ENCODE peak calls at places on chromosomes 3 and 15, in five cellular contexts. T is cardiac fibroblast, I is dorsolateral prefrontal cortex, C is mammary epithelial cell, F is AG04450. K is an unnamed sample.

GRCh38 chr15:72099155-72099554 is 18.8 kb downstream of the MYO9A start:
- DNase-seq in T (no peak), I (no peak), F (no peak), C (no peak), K (no peak)

GRCh38 chr3:63151893-63152292 is 126.2 kb upstream of the SYNPR start:
- DNase-seq in T (no peak), F (no peak), C (no peak), I (no peak), K (no peak)

GRCh38 chr15:52208306-52208946 is 17.2 kb upstream of the GNB5 start:
- DNase-seq in F (peak), C (peak), I (no peak), T (peak), K (peak)

GRCh38 chr3:189630667-189631372 is 369 bp upstream of the TP63 start:
- DNase-seq in I (no peak), C (no peak), F (no peak), T (peak), K (no peak)

GRCh38 chr3:4821331-4821730 is 157.9 kb upstream of the BHLHE40 start:
- DNase-seq in I (no peak), C (no peak), T (no peak), F (no peak), K (no peak)

GRCh38 chr3:16179261-16179660 is 4.8 kb downstream of the GALNT15 start:
- DNase-seq in T (no peak), F (no peak), I (no peak), C (no peak), K (no peak)

GRCh38 chr3:183064475-183064874 is 34.8 kb downstream of the MCCC1 start:
- DNase-seq in F (no peak), C (no peak), I (no peak), T (no peak), K (no peak)

GRCh38 chr3:4806535-4807108 is 172.6 kb upstream of the BHLHE40 start:
- DNase-seq in T (no peak), I (no peak), C (no peak), F (no peak), K (no peak)

GRCh38 chr3:72598856-72599255 is 249.4 kb downstream of the SHQ1 start:
- DNase-seq in F (no peak), I (no peak), T (no peak), C (no peak), K (no peak)

GRCh38 chr15:101852356-101852755 is 40.4 kb downstream of the OR4F15 start:
- DNase-seq in T (no peak), I (no peak), C (no peak), F (no peak), K (no peak)

GRCh38 chr3:31567036-31567435 is 34.3 kb downstream of the STT3B start:
- DNase-seq in C (no peak), I (no peak), F (no peak), T (no peak), K (no peak)

GRCh38 chr3:143654906-143655305 is 193.4 kb downstream of the SLC9A9 start:
- DNase-seq in I (no peak), C (peak), T (peak), F (no peak), K (no peak)

GRCh38 chr3:124032351-124032880 is 40.5 kb upstream of the ROPN1 start:
- DNase-seq in I (no peak), T (peak), F (no peak), C (no peak), K (no peak)

GRCh38 chr3:51304230-51304629 is 80.9 kb upstream of the MANF start:
- DNase-seq in C (no peak), I (no peak), F (no peak), T (no peak), K (no peak)

GRCh38 chr15:87976552-87976951 is 280.0 kb downstream of the NTRK3 start:
- DNase-seq in I (no peak), T (no peak), C (no peak), F (no peak), K (no peak)

GRCh38 chr3:169777822-169778221 is 4.6 kb downstream of the MYNN start:
- DNase-seq in F (no peak), C (no peak), I (no peak), T (no peak), K (no peak)

GRCh38 chr3:147407495-147408179 is 1.3 kb upstream of the ZIC4 start:
- DNase-seq in T (no peak), I (no peak), C (no peak), F (no peak), K (no peak)

GRCh38 chr3:42979044-42979962 is at the start of gene GASK1A:
- DNase-seq in F (no peak), C (peak), I (no peak), T (peak), K (no peak)

GRCh38 chr3:69082805-69083204 is 1.9 kb upstream of the ARL6IP5 start:
- DNase-seq in C (peak), T (peak), I (no peak), F (no peak), K (peak)

GRCh38 chr3:72487078-72487765 is 361.0 kb downstream of the SHQ1 start:
- DNase-seq in C (peak), T (peak), I (no peak), F (peak), K (peak)

GRCh38 chr3:107525101-107525953 is 2.6 kb downstream of the BBX start:
- DNase-seq in C (peak), I (no peak), F (no peak), T (peak), K (no peak)

GRCh38 chr15:23823508-23823907 is 136.4 kb upstream of the NDN start:
- DNase-seq in T (no peak), F (no peak), C (no peak), I (no peak), K (no peak)

GRCh38 chr15:96345560-96346389 is 15.3 kb downstream of the NR2F2 start:
- DNase-seq in T (peak), I (no peak), C (no peak), F (no peak), K (no peak)

GRCh38 chr15:41020311-41020710 is 67.0 kb downstream of the CHAC1 start:
- DNase-seq in F (no peak), T (no peak), C (no peak), I (no peak), K (no peak)

GRCh38 chr15:75616766-75617165 is 8.8 kb downstream of the SNUPN start:
- DNase-seq in I (no peak), F (no peak), C (no peak), T (no peak), K (no peak)

GRCh38 chr3:37862712-37863551 is 1.3 kb downstream of the CTDSPL start:
- DNase-seq in C (peak), I (no peak), F (no peak), T (peak), K (no peak)

GRCh38 chr3:155465664-155466063 is 172.2 kb upstream of the STRIT1 start:
- DNase-seq in C (no peak), I (no peak), T (no peak), F (no peak), K (no peak)
- TF ChIP-seq CTCF in C (no peak), I (no peak), T (no peak), F (no peak), K (no peak)

GRCh38 chr3:171614318-171614967 is 154.2 kb upstream of the TNIK start:
- DNase-seq in F (no peak), C (peak), T (peak), I (no peak), K (no peak)
- TF ChIP-seq CTCF in F (peak), C (peak), T (peak), I (peak), K (peak)

GRCh38 chr3:131047582-131047981 is 20.9 kb downstream of the NEK11 start:
- DNase-seq in I (no peak), T (no peak), C (no peak), F (no peak), K (no peak)
- TF ChIP-seq CTCF in I (no peak), T (no peak), C (no peak), F (no peak), K (no peak)

DNA sequence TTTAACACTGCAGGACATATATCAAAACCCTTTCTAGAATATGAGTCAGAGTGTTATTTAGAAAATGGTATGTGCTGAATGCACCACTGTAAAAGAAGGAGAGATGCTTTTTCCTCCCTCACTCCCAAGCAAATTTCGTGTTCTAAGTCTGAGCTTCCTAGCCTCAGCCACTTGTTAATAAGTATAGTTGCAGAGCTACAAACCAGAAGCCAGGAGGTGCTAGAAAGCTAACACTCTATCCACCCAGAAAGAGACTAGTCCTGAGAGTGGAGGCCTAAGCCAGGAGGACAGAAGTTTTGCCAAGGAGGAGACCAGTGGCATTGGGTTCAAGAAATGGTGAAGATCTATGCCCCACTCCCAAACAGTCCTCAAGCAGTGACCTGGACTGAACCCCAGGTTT is 40.5 kb upstream of the GYG1 start:
- DNase-seq in T (peak), I (no peak), C (no peak), F (no peak), K (no peak)
- TF ChIP-seq CTCF in T (peak), I (no peak), C (peak), F (peak), K (peak)

GRCh38 chr3:65439641-65440040 is 599.1 kb downstream of the MAGI1 start:
- DNase-seq in F (peak), T (peak), I (peak), C (peak), K (peak)
- TF ChIP-seq CTCF in F (peak), T (peak), I (peak), C (peak), K (peak)

DNA sequence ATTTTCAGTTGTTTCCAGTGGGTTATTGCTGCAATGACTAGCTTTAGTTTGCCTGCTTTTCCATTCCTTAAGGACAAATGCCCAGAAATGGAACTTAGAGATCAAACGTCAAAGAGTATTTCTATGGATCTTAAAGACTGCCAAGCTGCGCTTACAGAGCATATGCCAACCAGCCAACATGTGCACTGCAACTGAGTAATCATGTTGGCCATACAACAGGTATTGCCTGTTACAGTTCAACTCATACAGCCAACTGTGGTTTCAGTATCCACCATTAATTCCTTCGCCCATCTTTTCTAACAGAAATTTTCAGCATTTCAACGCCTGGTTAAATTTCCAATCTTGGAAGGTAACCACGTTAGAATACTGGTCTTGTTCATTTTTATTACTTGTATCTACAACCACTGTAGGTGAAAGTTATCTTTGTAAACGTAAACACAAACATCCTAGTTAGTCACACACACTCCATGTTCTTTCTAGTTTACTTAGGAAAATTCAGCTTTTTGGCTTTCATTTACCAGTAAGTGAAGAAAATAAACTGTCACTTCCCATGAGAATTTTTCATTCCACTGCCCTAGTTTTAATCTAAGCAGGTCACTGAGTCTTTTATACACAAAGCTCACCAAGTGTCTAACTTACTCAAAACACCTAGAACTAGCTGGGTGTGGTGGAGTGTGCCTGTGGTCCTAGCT is 3.9 kb downstream of the RPL32 start:
- DNase-seq in F (no peak), T (no peak), I (no peak), C (no peak), K (no peak)
- TF ChIP-seq CTCF in F (no peak), T (no peak), I (no peak), C (no peak), K (no peak)

GRCh38 chr3:160545481-160545880 is 19.9 kb downstream of the KPNA4 start:
- DNase-seq in I (no peak), F (no peak), T (no peak), C (no peak), K (no peak)
- TF ChIP-seq CTCF in I (no peak), F (no peak), T (no peak), C (no peak), K (no peak)

DNA sequence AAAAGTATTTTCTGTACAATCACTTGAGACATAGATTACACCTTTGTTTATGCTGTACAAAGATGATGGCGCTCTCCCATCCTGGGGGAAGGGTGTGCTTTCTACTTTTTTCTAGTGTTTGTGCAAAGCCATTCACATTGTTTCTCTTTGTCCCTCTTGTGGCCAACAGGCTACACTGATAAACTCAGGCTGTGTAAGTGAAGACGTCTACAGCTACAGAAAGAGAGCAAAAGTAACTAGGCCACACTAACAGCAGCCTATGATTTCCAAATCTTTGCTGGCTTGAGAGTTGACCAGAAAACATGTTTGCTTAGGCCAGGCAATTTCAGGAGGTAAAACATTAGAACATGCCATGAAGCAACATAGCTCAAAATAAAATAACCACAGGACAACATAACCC is 75.1 kb downstream of the FOXB1 start:
- DNase-seq in T (peak), F (no peak), I (no peak), C (no peak), K (no peak)
- TF ChIP-seq CTCF in T (peak), F (peak), I (no peak), C (peak), K (peak)

GRCh38 chr3:117477214-117477755 is 767.7 kb downstream of the TUSC7 start:
- DNase-seq in T (no peak), C (no peak), F (no peak), I (no peak), K (no peak)
- TF ChIP-seq CTCF in T (no peak), C (no peak), F (no peak), I (no peak), K (no peak)

DNA sequence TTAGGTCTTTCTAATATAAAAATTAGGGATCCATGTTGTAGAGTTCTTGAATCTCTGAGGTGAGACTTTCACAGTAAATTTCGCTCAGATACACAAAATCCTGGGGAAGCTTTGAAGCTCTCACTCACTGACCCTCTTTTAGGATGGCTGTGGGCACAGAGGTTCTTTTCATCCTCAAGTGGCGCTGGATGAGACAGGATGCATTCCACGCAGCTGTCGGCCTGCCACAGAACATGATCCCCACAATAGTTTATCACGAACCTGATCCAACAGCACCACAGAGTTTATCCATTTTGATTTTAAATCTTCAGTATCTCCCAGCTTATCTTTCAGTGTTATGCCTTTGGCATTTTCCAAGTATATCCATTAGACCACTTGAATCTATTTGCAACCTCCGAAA is 91.9 kb downstream of the WDR76 start:
- DNase-seq in I (no peak), C (no peak), T (no peak), F (no peak), K (no peak)
- TF ChIP-seq CTCF in I (no peak), C (no peak), T (no peak), F (no peak), K (no peak)

K was measured in AG09319.